ENCODE peak calls at places on chromosomes 7 and 10, in five cellular contexts. One of them, this sample, is unnamed. For H3K36me3, the result is how much of the 10 kb centered on the place peaks cover.

GRCh38 chr7:122255454-122255853 is 49.1 kb downstream of the FEZF1 start:
- DNase-seq in K562: no peak
- DNase-seq in heart left ventricle: no peak
- DNase-seq in psoas muscle: no peak
- DNase-seq in cardiac muscle cell: no peak
- DNase-seq in this sample: no peak

GRCh38 chr7:77265666-77266065 is 66.0 kb upstream of the FGL2 start:
- DNase-seq in K562: no peak
- DNase-seq in heart left ventricle: no peak
- DNase-seq in psoas muscle: no peak
- DNase-seq in cardiac muscle cell: no peak
- DNase-seq in this sample: no peak

GRCh38 chr10:93995598-93996271 is 2.0 kb downstream of the PLCE1 start:
- DNase-seq in K562: no peak
- DNase-seq in heart left ventricle: no peak
- DNase-seq in psoas muscle: no peak
- DNase-seq in cardiac muscle cell: peak
- DNase-seq in this sample: no peak

GRCh38 chr7:151769189-151769821 is 107.6 kb downstream of the PRKAG2 start:
- DNase-seq in K562: no peak
- DNase-seq in heart left ventricle: no peak
- DNase-seq in psoas muscle: peak
- DNase-seq in cardiac muscle cell: no peak
- DNase-seq in this sample: no peak

GRCh38 chr10:112792487-112793196 is 157.4 kb upstream of the TCF7L2 start:
- DNase-seq in K562: no peak
- DNase-seq in heart left ventricle: peak
- DNase-seq in psoas muscle: peak
- DNase-seq in cardiac muscle cell: peak
- DNase-seq in this sample: no peak

GRCh38 chr7:47366211-47366610 is 215.7 kb downstream of the TNS3 start:
- DNase-seq in K562: no peak
- DNase-seq in heart left ventricle: no peak
- DNase-seq in psoas muscle: no peak
- DNase-seq in cardiac muscle cell: no peak
- DNase-seq in this sample: no peak

GRCh38 chr7:35854311-35854710 is 53.5 kb downstream of the SEPTIN7 start:
- DNase-seq in K562: no peak
- DNase-seq in heart left ventricle: no peak
- DNase-seq in psoas muscle: no peak
- DNase-seq in cardiac muscle cell: no peak
- DNase-seq in this sample: no peak

GRCh38 chr10:14605231-14605925 is 169.3 kb downstream of the FAM107B start:
- DNase-seq in K562: no peak
- DNase-seq in heart left ventricle: no peak
- DNase-seq in psoas muscle: no peak
- DNase-seq in cardiac muscle cell: peak
- DNase-seq in this sample: no peak

GRCh38 chr10:75858357-75858756 is 426.9 kb downstream of the LRMDA start:
- DNase-seq in K562: no peak
- DNase-seq in heart left ventricle: no peak
- DNase-seq in psoas muscle: no peak
- DNase-seq in cardiac muscle cell: no peak
- DNase-seq in this sample: no peak

GRCh38 chr10:113093188-113094113 is 143.4 kb downstream of the TCF7L2 start:
- DNase-seq in K562: no peak
- DNase-seq in heart left ventricle: no peak
- DNase-seq in psoas muscle: no peak
- DNase-seq in cardiac muscle cell: no peak
- DNase-seq in this sample: no peak

GRCh38 chr7:107917770-107918651 is 27.0 kb downstream of the DLD start:
- DNase-seq in K562: no peak
- DNase-seq in heart left ventricle: no peak
- DNase-seq in psoas muscle: no peak
- DNase-seq in cardiac muscle cell: no peak
- DNase-seq in this sample: no peak

GRCh38 chr7:104306788-104307187 is 21.6 kb upstream of the LHFPL3 start:
- DNase-seq in K562: no peak
- DNase-seq in heart left ventricle: no peak
- DNase-seq in psoas muscle: no peak
- DNase-seq in cardiac muscle cell: no peak
- DNase-seq in this sample: no peak

GRCh38 chr10:95286707-95287106 is 4.1 kb downstream of the PDLIM1 start:
- DNase-seq in K562: no peak
- DNase-seq in heart left ventricle: no peak
- DNase-seq in psoas muscle: no peak
- DNase-seq in cardiac muscle cell: no peak
- DNase-seq in this sample: no peak

GRCh38 chr7:102065226-102065625 is 221.4 kb upstream of the SH2B2 start:
- DNase-seq in K562: no peak
- DNase-seq in heart left ventricle: no peak
- DNase-seq in psoas muscle: no peak
- DNase-seq in cardiac muscle cell: no peak
- DNase-seq in this sample: no peak

GRCh38 chr10:75428434-75429158 is 2.8 kb upstream of the LRMDA start:
- DNase-seq in K562: no peak
- DNase-seq in heart left ventricle: no peak
- DNase-seq in psoas muscle: no peak
- DNase-seq in cardiac muscle cell: no peak
- DNase-seq in this sample: no peak

GRCh38 chr10:69337312-69338132 is 59.2 kb downstream of the HK1 start:
- DNase-seq in K562: no peak
- DNase-seq in heart left ventricle: peak
- DNase-seq in psoas muscle: peak
- DNase-seq in cardiac muscle cell: peak
- DNase-seq in this sample: no peak

GRCh38 chr7:127678947-127679346 is 27.0 kb downstream of the SND1 start:
- DNase-seq in K562: no peak
- DNase-seq in heart left ventricle: no peak
- DNase-seq in psoas muscle: no peak
- DNase-seq in cardiac muscle cell: peak
- DNase-seq in this sample: no peak

GRCh38 chr7:139453673-139454321 is 29.7 kb downstream of the KLRG2 start:
- DNase-seq in K562: no peak
- DNase-seq in heart left ventricle: no peak
- DNase-seq in psoas muscle: no peak
- DNase-seq in cardiac muscle cell: peak
- DNase-seq in this sample: no peak

GRCh38 chr7:14021069-14021468 is 31.6 kb upstream of the ETV1 start:
- DNase-seq in K562: no peak
- DNase-seq in heart left ventricle: no peak
- DNase-seq in psoas muscle: no peak
- DNase-seq in cardiac muscle cell: peak
- DNase-seq in this sample: no peak

GRCh38 chr7:14023342-14023741 is 33.9 kb upstream of the ETV1 start:
- DNase-seq in K562: no peak
- DNase-seq in heart left ventricle: no peak
- DNase-seq in psoas muscle: no peak
- DNase-seq in cardiac muscle cell: no peak
- DNase-seq in this sample: no peak

GRCh38 chr7:14016950-14017349 is 27.5 kb upstream of the ETV1 start:
- DNase-seq in K562: no peak
- DNase-seq in heart left ventricle: no peak
- DNase-seq in psoas muscle: no peak
- DNase-seq in cardiac muscle cell: no peak
- DNase-seq in this sample: no peak

GRCh38 chr7:14020339-14020900 is 31.0 kb upstream of the ETV1 start:
- DNase-seq in K562: no peak
- DNase-seq in heart left ventricle: no peak
- DNase-seq in psoas muscle: no peak
- DNase-seq in cardiac muscle cell: no peak
- DNase-seq in this sample: no peak

GRCh38 chr7:14018751-14019150 is 29.3 kb upstream of the ETV1 start:
- DNase-seq in K562: peak
- DNase-seq in heart left ventricle: no peak
- DNase-seq in psoas muscle: no peak
- DNase-seq in cardiac muscle cell: no peak
- DNase-seq in this sample: no peak
- H3K36me3 ChIP-seq in K562: under half
- H3K36me3 ChIP-seq in heart left ventricle: under half
- H3K36me3 ChIP-seq in psoas muscle: under half
- H3K36me3 ChIP-seq in cardiac muscle cell: under half
- H3K36me3 ChIP-seq in this sample: under half

GRCh38 chr7:50613473-50613872 is 48.3 kb upstream of the DDC start:
- DNase-seq in K562: no peak
- DNase-seq in heart left ventricle: no peak
- DNase-seq in psoas muscle: no peak
- DNase-seq in cardiac muscle cell: no peak
- DNase-seq in this sample: no peak
- H3K36me3 ChIP-seq in K562: half or more
- H3K36me3 ChIP-seq in heart left ventricle: half or more
- H3K36me3 ChIP-seq in psoas muscle: under half
- H3K36me3 ChIP-seq in cardiac muscle cell: under half
- H3K36me3 ChIP-seq in this sample: under half

GRCh38 chr10:80630324-80630723 is 92.6 kb downstream of the SH2D4B start:
- DNase-seq in K562: no peak
- DNase-seq in heart left ventricle: no peak
- DNase-seq in psoas muscle: no peak
- DNase-seq in cardiac muscle cell: no peak
- DNase-seq in this sample: no peak

GRCh38 chr10:80633910-80634309 is 96.2 kb downstream of the SH2D4B start:
- DNase-seq in K562: no peak
- DNase-seq in heart left ventricle: no peak
- DNase-seq in psoas muscle: no peak
- DNase-seq in cardiac muscle cell: no peak
- DNase-seq in this sample: no peak

GRCh38 chr10:80632742-80633141 is 95.0 kb downstream of the SH2D4B start:
- DNase-seq in K562: no peak
- DNase-seq in heart left ventricle: no peak
- DNase-seq in psoas muscle: no peak
- DNase-seq in cardiac muscle cell: no peak
- DNase-seq in this sample: no peak

GRCh38 chr10:80633383-80633860 is 95.7 kb downstream of the SH2D4B start:
- DNase-seq in K562: no peak
- DNase-seq in heart left ventricle: no peak
- DNase-seq in psoas muscle: no peak
- DNase-seq in cardiac muscle cell: peak
- DNase-seq in this sample: no peak
- H3K36me3 ChIP-seq in K562: under half
- H3K36me3 ChIP-seq in heart left ventricle: under half
- H3K36me3 ChIP-seq in psoas muscle: under half
- H3K36me3 ChIP-seq in cardiac muscle cell: under half
- H3K36me3 ChIP-seq in this sample: under half

GRCh38 chr7:149004405-149005370 is 23.6 kb downstream of the PDIA4 start:
- DNase-seq in K562: no peak
- DNase-seq in heart left ventricle: no peak
- DNase-seq in psoas muscle: no peak
- DNase-seq in cardiac muscle cell: no peak
- DNase-seq in this sample: no peak
- H3K36me3 ChIP-seq in K562: half or more
- H3K36me3 ChIP-seq in heart left ventricle: half or more
- H3K36me3 ChIP-seq in psoas muscle: under half
- H3K36me3 ChIP-seq in cardiac muscle cell: under half
- H3K36me3 ChIP-seq in this sample: under half

GRCh38 chr10:103168436-103168835 is 24.6 kb downstream of the NT5C2 start:
- DNase-seq in K562: no peak
- DNase-seq in heart left ventricle: no peak
- DNase-seq in psoas muscle: no peak
- DNase-seq in cardiac muscle cell: no peak
- DNase-seq in this sample: no peak

GRCh38 chr10:103166527-103166926 is 26.5 kb downstream of the NT5C2 start:
- DNase-seq in K562: no peak
- DNase-seq in heart left ventricle: no peak
- DNase-seq in psoas muscle: no peak
- DNase-seq in cardiac muscle cell: no peak
- DNase-seq in this sample: no peak

GRCh38 chr10:103175580-103176285 is 17.3 kb downstream of the NT5C2 start:
- DNase-seq in K562: no peak
- DNase-seq in heart left ventricle: no peak
- DNase-seq in psoas muscle: no peak
- DNase-seq in cardiac muscle cell: no peak
- DNase-seq in this sample: no peak

GRCh38 chr10:103177123-103177522 is 15.9 kb downstream of the NT5C2 start:
- DNase-seq in K562: no peak
- DNase-seq in heart left ventricle: no peak
- DNase-seq in psoas muscle: no peak
- DNase-seq in cardiac muscle cell: no peak
- DNase-seq in this sample: no peak

DNA sequence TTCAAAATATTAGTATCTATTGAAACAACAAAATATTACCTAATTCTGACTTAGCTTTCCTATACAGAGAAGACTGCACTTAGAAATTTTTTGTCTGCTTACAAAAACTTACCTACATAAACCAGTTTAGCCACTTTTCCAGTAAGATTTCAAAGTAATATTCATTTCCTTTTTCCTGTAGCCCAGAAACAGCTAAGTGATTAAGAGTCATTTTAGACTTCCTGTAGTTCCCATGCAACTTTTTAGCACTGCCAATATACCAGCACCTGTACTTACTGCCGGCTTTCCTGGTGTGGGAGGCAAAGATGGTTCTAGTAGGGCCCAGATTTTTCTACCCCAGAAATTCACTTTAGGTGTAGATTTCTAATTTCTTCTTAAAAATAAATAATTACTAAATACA is 21.8 kb downstream of the NT5C2 start:
- DNase-seq in K562: no peak
- DNase-seq in heart left ventricle: no peak
- DNase-seq in psoas muscle: no peak
- DNase-seq in cardiac muscle cell: no peak
- DNase-seq in this sample: no peak
- H3K36me3 ChIP-seq in K562: under half
- H3K36me3 ChIP-seq in heart left ventricle: half or more
- H3K36me3 ChIP-seq in psoas muscle: under half
- H3K36me3 ChIP-seq in cardiac muscle cell: under half
- H3K36me3 ChIP-seq in this sample: under half

GRCh38 chr7:2381227-2381626 is 22.2 kb upstream of the CHST12 start:
- DNase-seq in K562: no peak
- DNase-seq in heart left ventricle: no peak
- DNase-seq in psoas muscle: no peak
- DNase-seq in cardiac muscle cell: no peak
- DNase-seq in this sample: no peak

GRCh38 chr7:2376351-2377154 is 21.9 kb downstream of the EIF3B start:
- DNase-seq in K562: no peak
- DNase-seq in heart left ventricle: no peak
- DNase-seq in psoas muscle: no peak
- DNase-seq in cardiac muscle cell: no peak
- DNase-seq in this sample: no peak

GRCh38 chr7:2380461-2380860 is 22.9 kb upstream of the CHST12 start:
- DNase-seq in K562: no peak
- DNase-seq in heart left ventricle: no peak
- DNase-seq in psoas muscle: no peak
- DNase-seq in cardiac muscle cell: no peak
- DNase-seq in this sample: no peak

GRCh38 chr7:2379821-2380450 is 23.5 kb upstream of the CHST12 start:
- DNase-seq in K562: no peak
- DNase-seq in heart left ventricle: no peak
- DNase-seq in psoas muscle: no peak
- DNase-seq in cardiac muscle cell: no peak
- DNase-seq in this sample: no peak

GRCh38 chr7:2379161-2379560 is 24.2 kb upstream of the CHST12 start:
- DNase-seq in K562: no peak
- DNase-seq in heart left ventricle: no peak
- DNase-seq in psoas muscle: no peak
- DNase-seq in cardiac muscle cell: no peak
- DNase-seq in this sample: no peak
- H3K36me3 ChIP-seq in K562: half or more
- H3K36me3 ChIP-seq in heart left ventricle: half or more
- H3K36me3 ChIP-seq in psoas muscle: under half
- H3K36me3 ChIP-seq in cardiac muscle cell: half or more
- H3K36me3 ChIP-seq in this sample: half or more